ENCODE peak calls at places on chromosomes 1 and 21, in seven cellular contexts. H is psoas muscle, W is HFF-Myc, R is fibroblast of lung, I is endodermal cell, T is IMR-90, D is MM.1S. Y is an unnamed sample.

GRCh38 chr1:54289061-54289938 is 89.3 kb downstream of the MRPL37 start:
- DNase-seq in H (no peak), W (no peak), R (no peak), I (no peak), T (peak), D (no peak), Y (no peak)

GRCh38 chr1:41355761-41356160 is 5.5 kb upstream of the FOXO6 start:
- DNase-seq in H (no peak), W (no peak), R (no peak), I (peak), T (no peak), D (no peak), Y (no peak)

GRCh38 chr1:204506091-204506968 is 9.9 kb upstream of the MDM4 start:
- DNase-seq in H (peak), W (peak), R (peak), I (peak), T (peak), D (peak), Y (peak)

GRCh38 chr1:99110140-99111041 is 105.7 kb upstream of the PLPPR5 start:
- DNase-seq in H (no peak), W (no peak), R (no peak), I (no peak), T (no peak), D (no peak), Y (no peak)

GRCh38 chr1:24003331-24003972 is 23.3 kb upstream of the SRSF10 start:
- DNase-seq in H (no peak), W (no peak), R (peak), I (no peak), T (peak), D (no peak), Y (peak)

GRCh38 chr1:82517586-82517985 is 716.9 kb downstream of the ADGRL2 start:
- DNase-seq in H (no peak), W (no peak), R (peak), I (peak), T (no peak), D (no peak), Y (peak)

GRCh38 chr1:116990612-116991151 is 10.9 kb upstream of the CD101 start:
- DNase-seq in H (peak), W (no peak), R (peak), I (no peak), T (peak), D (no peak), Y (peak)

GRCh38 chr1:59880001-59880400 is 46.6 kb downstream of the CYP2J2 start:
- DNase-seq in H (no peak), W (no peak), R (no peak), I (no peak), T (no peak), D (no peak), Y (peak)

GRCh38 chr1:94118471-94118870 is 2.5 kb downstream of the ABCA4 start:
- DNase-seq in H (no peak), W (no peak), R (no peak), I (peak), T (no peak), D (no peak), Y (no peak)

GRCh38 chr1:112808861-112809684 is 93.9 kb upstream of the PPM1J start:
- DNase-seq in H (peak), W (no peak), R (peak), I (peak), T (peak), D (peak), Y (peak)
- H3K4me3 ChIP-seq in H (no peak), W (no peak), R (no peak), I (peak), T (no peak), D (no peak), Y (no peak)

DNA sequence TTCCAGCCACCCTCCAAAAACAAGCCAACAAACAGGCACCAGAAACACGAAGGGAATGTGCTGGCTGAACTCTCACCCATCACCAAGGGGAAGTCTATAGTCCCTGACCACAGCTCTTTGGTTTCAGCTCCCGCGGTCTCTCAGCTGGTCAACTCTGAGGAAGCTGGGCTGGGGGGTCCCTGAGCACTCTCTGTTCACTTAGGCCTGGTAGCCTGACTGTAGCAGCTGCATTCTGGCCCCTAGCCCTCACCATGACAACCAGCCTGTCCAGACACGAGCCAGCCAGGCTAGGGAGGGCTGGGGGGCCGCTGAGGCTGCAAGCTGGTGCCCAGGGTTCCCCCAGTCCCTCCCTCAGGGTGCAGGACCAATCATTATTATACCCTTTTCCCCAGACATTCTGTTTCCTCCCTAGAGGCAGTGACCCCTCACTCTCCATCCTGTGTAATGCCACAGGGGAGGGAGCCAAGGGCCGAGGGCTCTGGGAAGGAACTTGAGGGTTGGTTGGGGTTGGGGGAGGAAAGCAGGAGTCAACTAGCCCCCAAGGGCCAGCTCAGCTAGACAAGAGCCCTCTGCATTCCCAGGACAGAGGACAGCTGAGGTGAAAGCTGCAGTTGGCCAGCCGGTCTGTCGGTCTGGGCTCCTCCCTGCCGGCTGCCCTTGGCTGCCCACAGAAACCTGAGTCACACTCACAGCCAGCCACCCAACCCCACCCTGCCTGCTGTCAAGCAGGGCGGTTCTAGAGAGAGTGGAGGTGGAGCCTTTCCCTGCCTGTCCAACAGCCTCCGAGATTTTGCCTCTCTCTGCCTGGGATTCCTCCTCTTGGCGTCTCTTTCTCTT is 1.2 kb upstream of the TRAPPC3 start:
- DNase-seq in H (peak), W (peak), R (peak), I (peak), T (peak), D (peak), Y (peak)
- TF ChIP-seq CTCF in H (no peak), W (no peak), R (no peak), I (no peak), T (no peak), D (no peak), Y (no peak)

DNA sequence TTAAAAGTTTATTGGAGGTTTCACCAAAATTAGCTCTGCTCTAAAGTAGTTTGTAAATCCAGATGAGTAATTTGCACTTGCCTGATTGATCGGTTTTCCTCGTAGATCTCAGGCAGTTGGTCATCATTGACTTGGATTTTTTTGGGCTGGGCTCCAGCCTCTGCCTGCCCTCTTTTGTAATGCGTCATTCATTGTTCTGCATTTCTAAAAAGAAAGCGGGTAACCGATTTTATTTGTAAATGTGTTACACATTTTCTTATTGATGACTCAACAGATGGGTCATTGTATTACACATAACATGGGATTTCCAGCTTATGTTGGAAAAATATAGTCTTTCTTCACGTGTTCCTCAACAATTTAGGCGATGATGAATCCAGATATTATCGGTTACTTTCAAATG is 5.5 kb downstream of the ETS2 start:
- DNase-seq in H (no peak), W (peak), R (peak), I (no peak), T (peak), D (no peak), Y (peak)
- H3K4me3 ChIP-seq in H (peak), W (no peak), R (no peak), I (peak), T (no peak), D (no peak), Y (no peak)

GRCh38 chr21:36606292-36606982 is 92.5 kb upstream of the SIM2 start:
- DNase-seq in H (no peak), W (no peak), R (no peak), I (no peak), T (no peak), D (peak), Y (no peak)
- TF ChIP-seq CTCF in H (no peak), W (peak), R (no peak), I (peak), T (no peak), D (no peak), Y (no peak)

GRCh38 chr21:35046880-35047229 is 2.2 kb downstream of the RUNX1 start:
- DNase-seq in H (peak), W (peak), R (peak), I (peak), T (no peak), D (no peak), Y (no peak)
- H3K4me3 ChIP-seq in H (peak), W (peak), R (peak), I (no peak), T (peak), D (no peak), Y (peak)

GRCh38 chr1:193066606-193067005 is 7.2 kb downstream of the RO60 start:
- DNase-seq in H (no peak), W (no peak), R (no peak), I (no peak), T (no peak), D (no peak), Y (no peak)

GRCh38 chr1:193068013-193068412 is 8.6 kb downstream of the RO60 start:
- DNase-seq in H (no peak), W (no peak), R (no peak), I (no peak), T (no peak), D (no peak), Y (no peak)

GRCh38 chr1:193070395-193070753 is 11.0 kb downstream of the RO60 start:
- DNase-seq in H (no peak), W (no peak), R (no peak), I (no peak), T (no peak), D (peak), Y (no peak)

GRCh38 chr1:193070942-193071341 is 11.5 kb downstream of the RO60 start:
- DNase-seq in H (no peak), W (no peak), R (no peak), I (no peak), T (no peak), D (peak), Y (no peak)

DNA sequence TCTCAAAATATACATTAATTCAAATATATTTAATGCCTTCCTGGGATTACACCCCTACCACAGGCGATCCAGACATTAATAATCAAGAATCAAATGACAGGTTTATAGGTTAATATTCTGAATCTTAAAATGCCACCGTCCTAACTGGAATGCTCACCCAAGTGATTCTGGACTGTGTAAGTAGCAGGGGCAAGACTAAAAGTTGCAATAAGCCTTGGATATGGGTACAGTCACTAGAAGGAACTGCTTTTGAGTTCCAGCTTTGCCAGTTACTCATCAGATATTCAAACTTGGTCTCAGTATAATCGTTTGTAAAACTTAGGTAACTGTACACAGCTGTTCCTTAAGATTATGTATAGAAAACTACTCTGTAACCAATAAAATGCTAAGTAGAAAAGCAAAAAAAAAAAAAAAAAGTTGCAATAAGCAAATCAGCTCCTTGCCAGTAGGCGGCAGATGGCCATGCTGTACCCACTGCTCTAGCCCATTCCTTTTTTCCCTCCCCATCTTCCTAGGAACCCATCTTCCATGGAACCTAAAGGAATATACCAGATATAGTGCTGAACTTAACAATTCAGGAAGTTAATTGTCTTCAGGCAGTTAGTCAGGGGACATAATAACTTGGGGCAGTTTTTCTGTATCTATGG is 10.5 kb downstream of the RO60 start:
- DNase-seq in H (no peak), W (no peak), R (no peak), I (peak), T (no peak), D (peak), Y (no peak)
- TF ChIP-seq CTCF in H (no peak), W (peak), R (no peak), I (peak), T (peak), D (peak), Y (peak)

GRCh38 chr1:22026924-22027289 is 25.4 kb downstream of the CELA3A start:
- DNase-seq in H (no peak), W (no peak), R (no peak), I (no peak), T (no peak), D (no peak), Y (no peak)
- H3K4me3 ChIP-seq in H (no peak), W (no peak), R (no peak), I (peak), T (no peak), D (no peak), Y (no peak)

GRCh38 chr1:115437146-115437639 is 99.1 kb upstream of the NGF start:
- DNase-seq in H (no peak), W (no peak), R (no peak), I (no peak), T (no peak), D (no peak), Y (no peak)

GRCh38 chr1:115440733-115441132 is 102.7 kb upstream of the NGF start:
- DNase-seq in H (no peak), W (no peak), R (peak), I (no peak), T (no peak), D (no peak), Y (no peak)

GRCh38 chr1:115433483-115433882 is 95.4 kb upstream of the NGF start:
- DNase-seq in H (no peak), W (no peak), R (no peak), I (no peak), T (no peak), D (no peak), Y (peak)

GRCh38 chr1:115432061-115432460 is 94.0 kb upstream of the NGF start:
- DNase-seq in H (no peak), W (no peak), R (peak), I (no peak), T (peak), D (no peak), Y (peak)

DNA sequence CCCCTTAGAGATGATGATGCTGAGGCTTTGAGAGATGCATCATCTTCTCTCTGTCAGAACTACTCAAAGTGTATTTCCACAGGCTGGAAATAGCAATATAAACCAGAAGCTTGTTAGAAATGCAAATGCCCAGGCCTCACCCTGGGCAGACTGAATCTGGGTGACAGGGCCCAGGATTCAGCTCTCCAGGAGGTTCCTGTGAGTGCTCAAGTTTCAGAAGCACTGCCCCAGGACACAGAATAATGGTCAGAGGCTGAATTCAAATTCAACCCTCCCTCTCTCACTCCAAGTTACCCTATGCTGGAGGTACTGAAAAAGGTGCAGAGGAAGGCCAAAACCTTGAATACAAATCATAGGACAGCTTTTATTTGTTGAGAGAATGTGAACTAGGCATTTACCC is 98.5 kb upstream of the NGF start:
- DNase-seq in H (no peak), W (no peak), R (no peak), I (no peak), T (no peak), D (no peak), Y (no peak)
- TF ChIP-seq CTCF in H (no peak), W (no peak), R (no peak), I (no peak), T (no peak), D (no peak), Y (no peak)

GRCh38 chr1:32650752-32651460 is at the start of gene RBBP4:
- DNase-seq in H (peak), W (peak), R (peak), I (peak), T (peak), D (peak), Y (peak)

GRCh38 chr1:32644426-32644825 is 5.9 kb downstream of the ZBTB8OS start:
- DNase-seq in H (no peak), W (no peak), R (no peak), I (no peak), T (no peak), D (no peak), Y (no peak)

GRCh38 chr1:32650157-32650751 is at the start of gene ZBTB8OS:
- DNase-seq in H (peak), W (peak), R (peak), I (peak), T (peak), D (peak), Y (peak)

GRCh38 chr1:32651461-32652073 is 559 bp downstream of the RBBP4 start:
- DNase-seq in H (no peak), W (no peak), R (no peak), I (no peak), T (no peak), D (peak), Y (no peak)

DNA sequence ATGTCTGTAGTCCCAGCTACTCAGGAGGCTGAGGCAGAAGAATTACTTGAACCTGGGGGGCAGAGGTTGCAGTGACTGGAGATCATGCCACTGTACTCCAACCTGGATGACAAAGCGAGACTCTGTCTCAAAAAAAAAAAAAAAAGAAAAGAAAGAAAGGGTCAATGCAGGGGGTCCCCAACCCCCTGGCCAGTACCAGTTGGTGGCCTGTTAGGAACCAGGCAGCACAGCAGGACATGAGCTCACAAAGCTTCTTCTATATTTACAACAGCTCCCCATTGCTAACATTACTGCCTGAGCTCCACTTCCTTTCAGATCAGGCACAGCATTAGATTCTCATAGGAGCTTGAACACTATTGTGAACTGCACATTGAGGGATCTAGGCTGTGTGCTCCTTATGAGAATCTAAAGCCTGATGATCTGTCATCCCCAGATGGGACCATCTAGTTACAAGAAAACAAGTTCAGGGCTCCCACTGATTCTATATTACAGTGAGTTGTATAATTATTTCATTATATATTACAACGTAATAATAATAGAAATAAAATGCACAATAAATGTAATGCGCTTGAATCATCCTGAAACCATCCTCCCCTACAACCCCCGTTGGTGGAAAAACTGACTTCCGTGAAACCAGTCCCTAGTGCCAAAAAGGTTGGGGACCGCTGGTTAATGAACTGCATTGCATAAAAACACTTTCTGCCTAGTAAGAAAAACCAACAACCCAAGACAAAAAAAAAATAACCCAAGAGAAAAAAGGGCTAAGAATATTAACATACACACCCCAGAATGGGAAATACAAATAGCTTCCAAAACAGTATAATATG is 2.8 kb downstream of the ZBTB8OS start:
- DNase-seq in H (no peak), W (no peak), R (peak), I (no peak), T (no peak), D (no peak), Y (no peak)
- H3K4me3 ChIP-seq in H (no peak), W (no peak), R (no peak), I (peak), T (no peak), D (no peak), Y (no peak)

GRCh38 chr1:65021792-65022191 is 55.4 kb upstream of the JAK1 start:
- DNase-seq in H (no peak), W (no peak), R (no peak), I (no peak), T (no peak), D (no peak), Y (no peak)

GRCh38 chr1:65022264-65022663 is 55.9 kb upstream of the JAK1 start:
- DNase-seq in H (no peak), W (no peak), R (no peak), I (no peak), T (no peak), D (no peak), Y (no peak)

GRCh38 chr1:65025794-65026193 is 59.4 kb upstream of the JAK1 start:
- DNase-seq in H (no peak), W (no peak), R (no peak), I (no peak), T (no peak), D (no peak), Y (no peak)

GRCh38 chr1:65026235-65026634 is 59.9 kb upstream of the JAK1 start:
- DNase-seq in H (no peak), W (no peak), R (no peak), I (peak), T (no peak), D (no peak), Y (no peak)

GRCh38 chr1:65020774-65021173 is 54.4 kb upstream of the JAK1 start:
- DNase-seq in H (no peak), W (no peak), R (no peak), I (no peak), T (peak), D (no peak), Y (no peak)
- TF ChIP-seq CTCF in H (peak), W (peak), R (peak), I (peak), T (peak), D (peak), Y (peak)

Y was measured in fibroblast of the aortic adventitia.